ENCODE peak calls at places on chromosomes 5 and 9, in six cellular contexts. P, X, Q, K, B and S are unnamed samples.

GRCh38 chr5:33241826-33242225 is 198.9 kb upstream of the TARS1 start:
- DNase-seq in X (no peak), P (no peak), B (no peak), Q (no peak), K (no peak), S (peak; percentile 25)

GRCh38 chr9:121837113-121838010 is 185.9 kb downstream of the DAB2IP start:
- DNase-seq in B (no peak), P (no peak), X (peak; percentile 49), Q (no peak), K (no peak), S (peak; percentile 48)

GRCh38 chr9:124390812-124391658 is 24.2 kb downstream of the PSMB7 start:
- DNase-seq in Q (no peak), B (no peak), X (peak; percentile 35), P (no peak), K (peak; percentile 14), S (no peak)

GRCh38 chr5:140145818-140146522 is 20.2 kb downstream of the IGIP start:
- DNase-seq in B (peak; percentile 65), X (peak; percentile 68), K (peak; percentile 75), P (no peak), Q (peak; percentile 66), S (peak; percentile 54)

GRCh38 chr5:110909415-110909814 is 162.1 kb upstream of the TSLP start:
- DNase-seq in K (no peak), X (no peak), Q (no peak), B (no peak), P (no peak), S (no peak)

GRCh38 chr5:90173299-90174030 is 236.1 kb downstream of the CETN3 start:
- DNase-seq in B (no peak), K (no peak), Q (no peak), X (no peak), P (no peak), S (no peak)

GRCh38 chr9:84062538-84062937 is 81.9 kb downstream of the RMI1 start:
- DNase-seq in X (peak; percentile 2), Q (no peak), B (no peak), P (no peak), K (no peak), S (no peak)

GRCh38 chr5:69035665-69036064 is 58.1 kb upstream of the SLC30A5 start:
- DNase-seq in K (no peak), X (no peak), P (no peak), Q (no peak), B (no peak), S (no peak)

GRCh38 chr5:142014911-142015584 is 2.2 kb upstream of the GNPDA1 start:
- DNase-seq in P (no peak), K (peak; percentile 81), Q (peak; percentile 25), B (peak; percentile 34), X (peak; percentile 68), S (no peak)

GRCh38 chr9:5089737-5090136 is 95.7 kb downstream of the INSL6 start:
- DNase-seq in Q (no peak), K (no peak), P (no peak), X (no peak), B (no peak), S (peak; percentile 26)

GRCh38 chr5:5308319-5308718 is 114.2 kb upstream of the ICE1 start:
- DNase-seq in B (no peak), K (no peak), X (no peak), Q (no peak), P (no peak), S (no peak)

GRCh38 chr9:123268240-123268949 is at the start of gene STRBP:
- DNase-seq in X (peak; percentile 64), P (peak; percentile 91), B (peak; percentile 97), Q (peak; percentile 92), K (peak; percentile 95), S (peak; percentile 87)

GRCh38 chr9:125541840-125542243 is 165.2 kb downstream of the MAPKAP1 start:
- DNase-seq in P (no peak), Q (no peak), K (no peak), B (no peak), X (no peak), S (no peak)

GRCh38 chr5:141814064-141814982 is 63.9 kb downstream of the PCDH1 start:
- DNase-seq in P (peak; percentile 76), B (peak; percentile 67), K (peak; percentile 36), X (peak; percentile 35), Q (peak; percentile 26), S (peak; percentile 76)

GRCh38 chr5:7682379-7682778 is 168.6 kb downstream of the CFAP90 start:
- DNase-seq in B (no peak), K (no peak), P (no peak), X (no peak), Q (no peak), S (no peak)

GRCh38 chr5:1058988-1059883 is 50.6 kb downstream of the NKD2 start:
- DNase-seq in Q (no peak), K (no peak), B (no peak), P (no peak), X (no peak), S (no peak)

GRCh38 chr5:36948041-36948440 is 71.5 kb downstream of the NIPBL start:
- DNase-seq in B (no peak), Q (no peak), P (no peak), K (no peak), X (peak; percentile 71), S (no peak)

GRCh38 chr5:80055491-80056170 is 20.5 kb downstream of the THBS4 start:
- DNase-seq in X (no peak), Q (no peak), K (no peak), P (no peak), B (peak; percentile 87), S (no peak)

GRCh38 chr9:26833792-26834191 is 58.8 kb downstream of the CAAP1 start:
- DNase-seq in K (no peak), Q (no peak), P (no peak), X (no peak), B (no peak), S (peak; percentile 7)